ENCODE peak calls at places on chromosome 16, in six cellular contexts. One of them, this sample, is unnamed.

GRCh38 chr16:4767872-4768548 is 1.0 kb upstream of the ZNF500 start:
- DNase-seq in IMR-90: peak; percentile 13
- DNase-seq in mesenchymal stem cell: peak; percentile 68
- DNase-seq in H9: no peak
- DNase-seq in neuronal stem cell: no peak
- DNase-seq in H1: no peak
- DNase-seq in this sample: peak; percentile 67

GRCh38 chr16:54590836-54591235 is 304.2 kb upstream of the IRX3 start:
- DNase-seq in IMR-90: no peak
- DNase-seq in mesenchymal stem cell: no peak
- DNase-seq in H9: no peak
- DNase-seq in neuronal stem cell: no peak
- DNase-seq in H1: peak; percentile 19
- DNase-seq in this sample: no peak

GRCh38 chr16:799948-800833 is at the start of gene GNG13:
- DNase-seq in IMR-90: no peak
- DNase-seq in mesenchymal stem cell: no peak
- DNase-seq in H9: peak; percentile 74
- DNase-seq in neuronal stem cell: peak; percentile 37
- DNase-seq in H1: peak; percentile 84
- DNase-seq in this sample: no peak

GRCh38 chr16:73124665-73125064 is 76.7 kb upstream of the ZFHX3 start:
- DNase-seq in IMR-90: no peak
- DNase-seq in mesenchymal stem cell: no peak
- DNase-seq in H9: no peak
- DNase-seq in neuronal stem cell: no peak
- DNase-seq in H1: no peak
- DNase-seq in this sample: no peak

GRCh38 chr16:85858984-85859817 is 39.8 kb upstream of the IRF8 start:
- DNase-seq in IMR-90: no peak
- DNase-seq in mesenchymal stem cell: no peak
- DNase-seq in H9: no peak
- DNase-seq in neuronal stem cell: no peak
- DNase-seq in H1: no peak
- DNase-seq in this sample: no peak

GRCh38 chr16:19084879-19085278 is 17.5 kb downstream of the COQ7 start:
- DNase-seq in IMR-90: no peak
- DNase-seq in mesenchymal stem cell: no peak
- DNase-seq in H9: no peak
- DNase-seq in neuronal stem cell: no peak
- DNase-seq in H1: no peak
- DNase-seq in this sample: no peak

GRCh38 chr16:85454171-85454883 is 158.8 kb upstream of the GSE1 start:
- DNase-seq in IMR-90: no peak
- DNase-seq in mesenchymal stem cell: no peak
- DNase-seq in H9: no peak
- DNase-seq in neuronal stem cell: no peak
- DNase-seq in H1: no peak
- DNase-seq in this sample: no peak

GRCh38 chr16:75109732-75110243 is 6.8 kb downstream of the LDHD start:
- DNase-seq in IMR-90: no peak
- DNase-seq in mesenchymal stem cell: no peak
- DNase-seq in H9: peak; percentile 36
- DNase-seq in neuronal stem cell: no peak
- DNase-seq in H1: no peak
- DNase-seq in this sample: no peak

GRCh38 chr16:85648070-85648714 is 35.1 kb downstream of the GSE1 start:
- DNase-seq in IMR-90: no peak
- DNase-seq in mesenchymal stem cell: no peak
- DNase-seq in H9: no peak
- DNase-seq in neuronal stem cell: no peak
- DNase-seq in H1: no peak
- DNase-seq in this sample: no peak

GRCh38 chr16:64950262-64950661 is 171.6 kb downstream of the CDH11 start:
- DNase-seq in IMR-90: no peak
- DNase-seq in mesenchymal stem cell: no peak
- DNase-seq in H9: peak; percentile 49
- DNase-seq in neuronal stem cell: no peak
- DNase-seq in H1: peak; percentile 49
- DNase-seq in this sample: no peak

GRCh38 chr16:30761427-30761927 is 385 bp downstream of the CFAP119 start:
- DNase-seq in IMR-90: peak; percentile 20
- DNase-seq in mesenchymal stem cell: peak; percentile 68
- DNase-seq in H9: peak; percentile 68
- DNase-seq in neuronal stem cell: peak; percentile 36
- DNase-seq in H1: peak; percentile 61
- DNase-seq in this sample: peak; percentile 40

GRCh38 chr16:86799367-86799766 is 221.0 kb downstream of the FOXL1 start:
- DNase-seq in IMR-90: no peak
- DNase-seq in mesenchymal stem cell: no peak
- DNase-seq in H9: no peak
- DNase-seq in neuronal stem cell: no peak
- DNase-seq in H1: no peak
- DNase-seq in this sample: no peak

GRCh38 chr16:13478991-13479390 is 441.0 kb upstream of the ERCC4 start:
- DNase-seq in IMR-90: no peak
- DNase-seq in mesenchymal stem cell: no peak
- DNase-seq in H9: no peak
- DNase-seq in neuronal stem cell: no peak
- DNase-seq in H1: no peak
- DNase-seq in this sample: no peak

GRCh38 chr16:74724820-74725549 is 24.3 kb upstream of the MLKL start:
- DNase-seq in IMR-90: peak; percentile 82
- DNase-seq in mesenchymal stem cell: no peak
- DNase-seq in H9: peak; percentile 45
- DNase-seq in neuronal stem cell: no peak
- DNase-seq in H1: no peak
- DNase-seq in this sample: no peak

GRCh38 chr16:73713817-73714495 is 582.7 kb upstream of the PSMD7 start:
- DNase-seq in IMR-90: peak; percentile 4
- DNase-seq in mesenchymal stem cell: no peak
- DNase-seq in H9: peak; percentile 60
- DNase-seq in neuronal stem cell: no peak
- DNase-seq in H1: peak; percentile 78
- DNase-seq in this sample: peak; percentile 15

DNA sequence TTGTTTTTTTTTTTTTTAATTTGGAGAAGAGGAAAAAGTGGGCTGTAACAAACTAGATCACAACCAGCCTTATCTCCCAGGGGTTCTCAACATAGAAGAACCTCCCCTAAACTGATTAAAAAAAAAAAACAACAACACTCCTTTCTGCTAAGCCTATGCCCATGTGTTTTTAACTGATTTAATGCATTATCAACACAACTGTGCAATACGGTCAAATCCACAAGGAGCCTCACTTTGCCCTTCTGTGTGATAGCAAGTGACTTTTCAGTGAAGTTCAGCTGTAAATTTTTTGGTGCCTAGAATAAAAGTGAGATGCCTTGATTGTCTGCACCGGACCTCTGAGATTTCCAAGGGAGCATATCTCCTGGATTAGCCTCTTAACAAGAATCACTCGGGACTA is 611 bp downstream of the MYH11 start:
- DNase-seq in IMR-90: no peak
- DNase-seq in mesenchymal stem cell: no peak
- DNase-seq in H9: no peak
- DNase-seq in neuronal stem cell: no peak
- DNase-seq in H1: no peak
- DNase-seq in this sample: no peak
- H3K4me2 ChIP-seq in IMR-90: no peak overlapping the region
- H3K4me2 ChIP-seq in mesenchymal stem cell: no peak overlapping the region
- H3K4me2 ChIP-seq in H9: peak overlapping the region; percentile 100
- H3K4me2 ChIP-seq in neuronal stem cell: no peak overlapping the region
- H3K4me2 ChIP-seq in H1: no peak overlapping the region
- H3K4me2 ChIP-seq in this sample: no peak overlapping the region

GRCh38 chr16:69039333-69039941 is 66.0 kb upstream of the HAS3 start:
- DNase-seq in IMR-90: peak; percentile 45
- DNase-seq in mesenchymal stem cell: peak; percentile 44
- DNase-seq in H9: no peak
- DNase-seq in neuronal stem cell: no peak
- DNase-seq in H1: no peak
- DNase-seq in this sample: peak; percentile 41
- H3K9ac ChIP-seq in IMR-90: no peak overlapping the region
- H3K9ac ChIP-seq in mesenchymal stem cell: no peak overlapping the region
- H3K9ac ChIP-seq in H9: no peak overlapping the region
- H3K9ac ChIP-seq in neuronal stem cell: no peak overlapping the region
- H3K9ac ChIP-seq in H1: no peak overlapping the region
- H3K9ac ChIP-seq in this sample: no peak overlapping the region

DNA sequence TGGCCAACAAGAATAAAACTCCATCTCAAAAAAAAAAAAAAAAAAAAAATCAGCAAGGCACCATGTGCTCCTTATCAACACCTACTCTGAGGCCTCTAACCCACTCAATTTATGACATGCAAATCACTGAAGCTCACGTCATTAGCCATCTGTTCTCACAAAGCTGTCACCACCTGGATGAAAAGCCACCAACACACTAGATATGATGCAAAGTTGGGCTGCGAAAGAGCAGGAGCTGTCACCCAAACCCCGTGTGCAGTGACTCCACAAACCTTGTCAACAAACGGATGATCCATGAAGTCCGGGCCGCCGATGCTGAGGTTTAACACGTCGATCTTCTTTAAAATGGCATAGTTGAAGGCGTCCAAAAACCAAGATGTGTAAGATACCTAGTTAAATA is 25.3 kb downstream of the MBTPS1 start:
- DNase-seq in IMR-90: no peak
- DNase-seq in mesenchymal stem cell: no peak
- DNase-seq in H9: no peak
- DNase-seq in neuronal stem cell: no peak
- DNase-seq in H1: no peak
- DNase-seq in this sample: no peak
- H3K14ac ChIP-seq in IMR-90: no peak overlapping the region
- H3K14ac ChIP-seq in mesenchymal stem cell: no peak overlapping the region
- H3K14ac ChIP-seq in H9: no peak overlapping the region
- H3K14ac ChIP-seq in neuronal stem cell: no peak overlapping the region
- H3K14ac ChIP-seq in H1: no peak overlapping the region
- H3K14ac ChIP-seq in this sample: no peak overlapping the region

DNA sequence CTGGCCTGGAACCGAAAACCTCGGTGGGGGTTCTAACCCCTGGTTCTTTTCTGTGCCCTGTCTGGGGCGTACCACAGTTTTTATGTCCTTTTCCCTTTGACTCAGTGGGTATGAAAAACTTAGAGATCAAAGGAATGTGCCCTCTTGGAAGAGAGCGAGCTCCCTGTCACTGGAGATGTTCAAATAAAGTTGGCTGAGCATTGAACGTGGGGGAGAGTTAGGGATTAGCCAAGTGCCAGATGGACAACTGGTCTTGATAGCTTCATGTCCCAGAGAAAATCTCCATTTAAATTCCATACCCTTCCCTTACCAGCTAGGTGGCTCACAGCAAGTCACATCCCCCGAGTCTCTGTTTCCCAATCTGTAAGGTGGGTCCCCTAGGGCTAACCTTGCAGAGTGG is 9.5 kb downstream of the ADGRG1 start:
- DNase-seq in IMR-90: no peak
- DNase-seq in mesenchymal stem cell: no peak
- DNase-seq in H9: no peak
- DNase-seq in neuronal stem cell: no peak
- DNase-seq in H1: no peak
- DNase-seq in this sample: no peak
- H3K4me2 ChIP-seq in IMR-90: no peak overlapping the region
- H3K4me2 ChIP-seq in mesenchymal stem cell: no peak overlapping the region
- H3K4me2 ChIP-seq in H9: no peak overlapping the region
- H3K4me2 ChIP-seq in neuronal stem cell: no peak overlapping the region
- H3K4me2 ChIP-seq in H1: no peak overlapping the region
- H3K4me2 ChIP-seq in this sample: no peak overlapping the region

GRCh38 chr16:89170346-89171215 is 967 bp upstream of the CDH15 start:
- DNase-seq in IMR-90: no peak
- DNase-seq in mesenchymal stem cell: no peak
- DNase-seq in H9: peak; percentile 91
- DNase-seq in neuronal stem cell: no peak
- DNase-seq in H1: peak; percentile 89
- DNase-seq in this sample: no peak
- H3K9ac ChIP-seq in IMR-90: no peak overlapping the region
- H3K9ac ChIP-seq in mesenchymal stem cell: no peak overlapping the region
- H3K9ac ChIP-seq in H9: no peak overlapping the region
- H3K9ac ChIP-seq in neuronal stem cell: peak overlapping the region; percentile 86
- H3K9ac ChIP-seq in H1: no peak overlapping the region
- H3K9ac ChIP-seq in this sample: no peak overlapping the region

DNA sequence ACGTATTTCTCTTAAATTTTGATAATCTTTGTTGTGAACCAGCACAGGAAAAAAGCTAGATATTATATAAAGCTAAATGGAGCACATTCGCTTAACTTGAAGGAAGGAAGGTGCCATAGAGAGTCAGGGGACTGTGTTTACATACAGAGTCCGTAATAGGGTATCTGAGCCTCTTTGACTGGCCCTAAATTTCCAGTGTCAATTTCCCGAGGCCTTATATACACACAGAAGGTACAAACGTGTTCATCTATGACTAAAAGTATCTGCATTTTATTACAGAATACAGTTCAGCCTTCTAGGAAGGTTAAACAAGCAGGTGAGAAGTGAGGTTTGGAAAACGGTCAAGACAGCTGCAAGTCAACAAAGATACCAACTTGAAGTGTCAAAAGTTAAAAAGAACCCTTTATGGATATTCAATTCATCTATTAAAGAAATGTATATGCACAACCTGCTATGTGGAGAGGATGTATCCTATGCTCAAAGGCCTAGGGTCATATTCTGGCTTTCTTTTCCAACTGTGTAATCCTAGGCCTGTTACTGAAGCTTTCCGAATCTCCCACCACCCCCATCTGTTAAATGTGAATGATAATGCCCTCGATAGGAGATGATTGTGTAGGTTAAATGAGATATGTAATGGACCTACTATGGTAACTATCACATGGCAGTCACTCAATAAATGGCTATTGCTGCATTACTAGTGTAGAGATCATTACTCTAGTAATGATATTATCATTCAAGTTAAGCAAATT is 263.7 kb upstream of the MAF start:
- DNase-seq in IMR-90: no peak
- DNase-seq in mesenchymal stem cell: no peak
- DNase-seq in H9: no peak
- DNase-seq in neuronal stem cell: no peak
- DNase-seq in H1: no peak
- DNase-seq in this sample: no peak
- H3K14ac ChIP-seq in IMR-90: no peak overlapping the region
- H3K14ac ChIP-seq in mesenchymal stem cell: no peak overlapping the region
- H3K14ac ChIP-seq in H9: no peak overlapping the region
- H3K14ac ChIP-seq in neuronal stem cell: no peak overlapping the region
- H3K14ac ChIP-seq in H1: no peak overlapping the region
- H3K14ac ChIP-seq in this sample: no peak overlapping the region

This sample was measured in trophoblast cell.